ENCODE peak calls at places on chromosomes 1 and 21, in five cellular contexts. P is AG04450, I is PC-9, O is ascending aorta, G is stomach. M is an unnamed sample.

GRCh38 chr21:34911360-34911759 is 137.7 kb downstream of the RUNX1 start:
- DNase-seq in G (no peak), I (no peak), P (no peak), O (no peak), M (no peak)

GRCh38 chr1:68270993-68271392 is 38.7 kb upstream of the WLS start:
- DNase-seq in G (no peak), I (no peak), O (no peak), P (no peak), M (no peak)

GRCh38 chr21:20040768-20041167 is 957.4 kb upstream of the NCAM2 start:
- DNase-seq in G (no peak), I (no peak), O (no peak), P (no peak), M (no peak)

GRCh38 chr1:1101503-1101902 is 14.4 kb downstream of the C1orf159 start:
- DNase-seq in P (no peak), O (peak; percentile 11), G (peak; percentile 20), I (no peak), M (no peak)

GRCh38 chr1:116265931-116266863 is 106.8 kb upstream of the ATP1A1 start:
- DNase-seq in G (no peak), P (no peak), I (no peak), O (no peak), M (no peak)

GRCh38 chr1:113991467-113991997 is 12.3 kb downstream of the OLFML3 start:
- DNase-seq in I (no peak), P (no peak), G (no peak), O (no peak), M (no peak)

GRCh38 chr1:110383311-110383990 is 7.4 kb downstream of the SLC16A4 start:
- DNase-seq in P (no peak), O (no peak), G (no peak), I (peak; percentile 78), M (no peak)

GRCh38 chr1:219072329-219072728 is 101.3 kb upstream of the LYPLAL1 start:
- DNase-seq in G (no peak), O (no peak), I (no peak), P (no peak), M (no peak)

GRCh38 chr1:189356206-189356605 is 1121.5 kb downstream of the BRINP3 start:
- DNase-seq in P (no peak), O (no peak), G (no peak), I (no peak), M (no peak)

GRCh38 chr1:7366286-7366954 is 404.7 kb upstream of the VAMP3 start:
- DNase-seq in G (no peak), P (no peak), O (no peak), I (no peak), M (no peak)

GRCh38 chr1:15345711-15346355 is 63.9 kb upstream of the EFHD2 start:
- DNase-seq in P (no peak), I (peak; percentile 81), G (peak; percentile 72), O (peak; percentile 77), M (no peak)

GRCh38 chr1:10691740-10692125 is 104.7 kb downstream of the CASZ1 start:
- DNase-seq in O (no peak), P (no peak), I (no peak), G (no peak), M (no peak)

GRCh38 chr1:76147917-76148316 is 73.4 kb downstream of the ST6GALNAC3 start:
- DNase-seq in G (no peak), P (no peak), I (no peak), O (no peak), M (no peak)

GRCh38 chr21:25903599-25903998 is 168.8 kb downstream of the GABPA start:
- DNase-seq in P (no peak), O (no peak), G (no peak), I (no peak), M (no peak)

GRCh38 chr1:33972676-33973395 is 109.0 kb downstream of the HMGB4 start:
- DNase-seq in I (no peak), G (no peak), O (no peak), P (no peak), M (no peak)

GRCh38 chr1:75522389-75522788 is 88.5 kb downstream of the SLC44A5 start:
- DNase-seq in P (no peak), G (no peak), I (no peak), O (no peak), M (no peak)

GRCh38 chr1:13699510-13699909 is 478 bp upstream of the PRDM2 start:
- DNase-seq in P (no peak), G (no peak), I (no peak), O (no peak), M (no peak)

GRCh38 chr1:160807242-160807641 is 11.3 kb downstream of the LY9 start:
- DNase-seq in G (no peak), I (no peak), P (no peak), O (no peak), M (no peak)
- H3K4me3 ChIP-seq in G (no peak overlapping the region), I (no peak overlapping the region), P (no peak overlapping the region), O (no peak overlapping the region), M (no peak overlapping the region)

GRCh38 chr1:89069955-89070354 is 4.9 kb upstream of the GBP1 start:
- DNase-seq in I (no peak), O (no peak), G (no peak), P (no peak), M (no peak)
- H3K4me3 ChIP-seq in I (no peak overlapping the region), O (peak overlapping the region; percentile 23), G (peak overlapping the region; percentile 21), P (peak overlapping the region; percentile 5), M (peak overlapping the region; percentile 17)

GRCh38 chr1:23798662-23799142 is 1.9 kb downstream of the GALE start:
- DNase-seq in G (peak; percentile 83), O (no peak), P (no peak), I (no peak), M (no peak)

GRCh38 chr1:23800396-23801337 is at the start of gene GALE:
- DNase-seq in O (peak; percentile 98), I (peak; percentile 93), G (peak; percentile 98), P (peak; percentile 81), M (peak; percentile 83)

GRCh38 chr1:23797478-23798448 is 2.8 kb downstream of the GALE start:
- DNase-seq in O (no peak), P (no peak), I (no peak), G (peak; percentile 54), M (no peak)

GRCh38 chr1:23799570-23800395 is 771 bp downstream of the GALE start:
- DNase-seq in O (peak; percentile 82), I (peak; percentile 93), G (peak; percentile 93), P (no peak), M (no peak)

GRCh38 chr1:23799255-23799569 is 1.3 kb downstream of the GALE start:
- DNase-seq in I (no peak), P (no peak), O (no peak), G (no peak), M (no peak)
- H3K4me3 ChIP-seq in I (peak overlapping the region; percentile 72), P (peak overlapping the region; percentile 91), O (peak overlapping the region; percentile 82), G (peak overlapping the region; percentile 83), M (peak overlapping the region; percentile 86)

GRCh38 chr1:201250326-201251011 is 32.8 kb upstream of the PKP1 start:
- DNase-seq in G (peak; percentile 52), I (no peak), P (no peak), O (no peak), M (no peak)

GRCh38 chr1:201240171-201240570 is 43.1 kb upstream of the PKP1 start:
- DNase-seq in G (no peak), I (no peak), P (no peak), O (no peak), M (no peak)

GRCh38 chr1:201248721-201249559 is 34.4 kb upstream of the PKP1 start:
- DNase-seq in I (no peak), O (no peak), P (no peak), G (no peak), M (no peak)

GRCh38 chr1:201241716-201242115 is 41.6 kb upstream of the PKP1 start:
- DNase-seq in P (no peak), G (no peak), O (no peak), I (no peak), M (no peak)

DNA sequence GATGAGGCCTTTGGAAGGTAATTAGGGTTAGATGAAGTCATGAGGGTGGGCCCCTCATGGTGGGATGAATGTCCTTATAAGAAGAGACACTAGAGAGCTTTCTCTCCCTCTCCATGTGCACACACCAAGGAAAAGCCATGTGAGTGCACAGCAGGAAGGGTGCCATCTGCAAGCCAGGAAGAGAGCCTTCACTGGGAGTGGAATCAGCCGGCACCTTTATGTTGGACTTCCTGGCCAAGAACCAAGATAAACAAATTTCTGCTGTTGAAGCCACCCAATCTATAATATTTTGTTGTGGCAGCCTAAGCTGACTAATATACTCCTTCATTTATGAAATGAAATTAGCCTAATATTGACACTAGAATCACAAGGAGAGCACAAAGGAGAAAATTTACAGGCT is 38.2 kb upstream of the PKP1 start:
- DNase-seq in G (no peak), I (no peak), O (no peak), P (no peak), M (no peak)
- H3K4me3 ChIP-seq in G (no peak overlapping the region), I (no peak overlapping the region), O (no peak overlapping the region), P (no peak overlapping the region), M (no peak overlapping the region)